ENCODE peak calls at places on chromosomes 13 and 19, in five cellular contexts. M is stimulated activated CD4-positive, alpha-beta T cell treated with anti-CD3 and anti-CD28 coated beads, Interleukin-15, amount 100 ng/mL, for 1 hour; K is heart left ventricle; O is H1; H is RCC 7860. D is an unnamed sample.

GRCh38 chr13:106433066-106433465 is 102.4 kb downstream of the EFNB2 start:
- DNase-seq in K (no peak), O (no peak), H (no peak), M (no peak), D (no peak)

GRCh38 chr19:53504903-53505302 is 33.0 kb upstream of the ZNF331 start:
- DNase-seq in M (no peak), H (no peak), O (no peak), K (no peak), D (no peak)

GRCh38 chr13:113938716-113939115 is 35.2 kb downstream of the C13orf46 start:
- DNase-seq in O (no peak), H (no peak), K (no peak), M (no peak), D (no peak)

GRCh38 chr13:21395953-21396352 is 63.1 kb downstream of the ZDHHC20 start:
- DNase-seq in H (no peak), K (no peak), M (no peak), O (no peak), D (no peak)

GRCh38 chr19:35742121-35742724 is at the start of gene IGFLR1:
- DNase-seq in K (no peak), M (no peak), H (no peak), O (no peak), D (no peak)

GRCh38 chr13:24083722-24084421 is 76.6 kb upstream of the SPATA13 start:
- DNase-seq in K (no peak), M (no peak), H (no peak), O (no peak), D (no peak)

GRCh38 chr19:34327851-34328250 is 37.1 kb upstream of the GPI start:
- DNase-seq in K (peak), O (no peak), M (no peak), H (no peak), D (no peak)

GRCh38 chr13:110268576-110269185 is 38.3 kb downstream of the COL4A1 start:
- DNase-seq in O (no peak), K (no peak), H (no peak), M (no peak), D (no peak)

GRCh38 chr13:39895254-39895653 is 239.8 kb downstream of the COG6 start:
- DNase-seq in K (no peak), O (no peak), M (no peak), H (no peak), D (no peak)

D was measured in NCI-H226.